ENCODE peak calls at places on chromosomes 4 and X, in eight cellular contexts. A, S, R, V, Y, K, U and Q are unnamed samples.

GRCh38 chr4:173301518-173302201 is 32.5 kb downstream of the HMGB2 start:
- DNase-seq in A (no peak), S (no peak), R (peak; percentile 37), V (no peak), Y (no peak), K (no peak), U (peak; percentile 52), Q (peak; percentile 12)

GRCh38 chr4:8612646-8613045 is 20.1 kb downstream of the CPZ start:
- DNase-seq in A (no peak), S (no peak), R (no peak), V (no peak), Y (no peak), K (peak; percentile 26), U (no peak), Q (no peak)

GRCh38 chrX:101136235-101136634 is 38.2 kb downstream of the CENPI start:
- DNase-seq in A (no peak), S (no peak), R (no peak), V (no peak), Y (no peak), K (no peak), U (no peak), Q (no peak)

GRCh38 chr4:166044871-166045270 is 171.8 kb downstream of the TLL1 start:
- DNase-seq in A (no peak), S (no peak), R (no peak), V (no peak), Y (no peak), K (no peak), U (peak; percentile 67), Q (no peak)

GRCh38 chr4:112284662-112285411 is 867 bp downstream of the TIFA start:
- DNase-seq in A (peak; percentile 63), S (peak; percentile 20), R (peak; percentile 50), V (no peak), Y (no peak), K (no peak), U (peak; percentile 31), Q (no peak)

GRCh38 chr4:81648576-81649272 is 177.0 kb upstream of the RASGEF1B start:
- DNase-seq in A (peak; percentile 64), S (peak; percentile 33), R (no peak), V (no peak), Y (no peak), K (no peak), U (no peak), Q (no peak)

GRCh38 chrX:109818921-109819320 is 85.9 kb upstream of the ACSL4 start:
- DNase-seq in A (no peak), S (no peak), R (no peak), V (no peak), Y (no peak), K (no peak), U (no peak), Q (no peak)

GRCh38 chrX:645024-645376 is 14.4 kb downstream of the SHOX start:
- DNase-seq in A (no peak), S (no peak), R (no peak), V (no peak), Y (no peak), K (no peak), U (no peak), Q (no peak)

GRCh38 chr4:42555828-42556227 is 101.1 kb downstream of the ATP8A1 start:
- DNase-seq in A (no peak), S (no peak), R (peak; percentile 72), V (no peak), Y (no peak), K (no peak), U (peak; percentile 78), Q (no peak)